ENCODE peak calls at places on chromosomes 16 and 17, in ten cellular contexts. I is activated naive CD4-positive, alpha-beta T cell; G is activated CD4-positive, alpha-beta T cell treated with anti-CD3 and anti-CD28 coated beads for 36 hours; N is Ammon's horn; C is central memory CD4-positive, alpha-beta T cell; Z is NCI-H774; J is CD4-positive, alpha-beta T cell; E is NCI-H1092; L is NCI-H1105; U is adipocyte. D is an unnamed sample.

GRCh38 chr17:83055911-83056582 is 23.4 kb upstream of the METRNL start:
- DNase-seq in I (no peak), G (no peak), N (no peak), C (no peak), Z (no peak), J (no peak), E (no peak), L (no peak), U (peak; percentile 72), D (no peak)

GRCh38 chr17:28599311-28600184 is 723 bp upstream of the SPAG5 start:
- DNase-seq in I (peak; percentile 33), G (peak; percentile 89), N (peak; percentile 79), C (peak; percentile 70), Z (peak; percentile 76), J (peak; percentile 36), E (peak; percentile 49), L (peak; percentile 30), U (peak; percentile 85), D (peak; percentile 49)

GRCh38 chr16:81558444-81559175 is 114.0 kb downstream of the CMIP start:
- DNase-seq in I (no peak), G (no peak), N (peak; percentile 40), C (no peak), Z (peak; percentile 18), J (no peak), E (peak; percentile 82), L (no peak), U (no peak), D (no peak)

GRCh38 chr16:89491974-89492687 is 1.8 kb upstream of the ANKRD11 start:
- DNase-seq in I (no peak), G (no peak), N (no peak), C (no peak), Z (no peak), J (no peak), E (no peak), L (no peak), U (no peak), D (no peak)

GRCh38 chr17:44144966-44145739 is 3.4 kb downstream of the HROB start:
- DNase-seq in I (no peak), G (no peak), N (no peak), C (no peak), Z (no peak), J (no peak), E (no peak), L (no peak), U (peak; percentile 32), D (no peak)

GRCh38 chr17:633641-634091 is 81.0 kb downstream of the VPS53 start:
- DNase-seq in I (no peak), G (no peak), N (peak; percentile 15), C (no peak), Z (no peak), J (no peak), E (no peak), L (no peak), U (no peak), D (no peak)

GRCh38 chr16:86939609-86940008 is 361.3 kb downstream of the FOXL1 start:
- DNase-seq in I (no peak), G (no peak), N (no peak), C (no peak), Z (no peak), J (no peak), E (no peak), L (no peak), U (no peak), D (no peak)

GRCh38 chr16:4327782-4328579 is 12.1 kb downstream of the GLIS2 start:
- DNase-seq in I (no peak), G (peak; percentile 82), N (peak; percentile 84), C (peak; percentile 42), Z (no peak), J (peak; percentile 37), E (peak; percentile 67), L (no peak), U (peak; percentile 87), D (peak; percentile 72)

GRCh38 chr16:30570621-30571443 is 682 bp downstream of the ZNF688 start:
- DNase-seq in I (no peak), G (peak; percentile 34), N (peak; percentile 28), C (no peak), Z (no peak), J (no peak), E (no peak), L (peak; percentile 27), U (peak; percentile 59), D (no peak)

GRCh38 chr16:20298452-20298851 is 28.9 kb downstream of the GP2 start:
- DNase-seq in I (no peak), G (no peak), N (no peak), C (no peak), Z (no peak), J (no peak), E (no peak), L (no peak), U (no peak), D (no peak)

GRCh38 chr17:74205274-74205673 is 1.8 kb downstream of the RPL38 start:
- DNase-seq in I (no peak), G (no peak), N (no peak), C (no peak), Z (no peak), J (no peak), E (no peak), L (no peak), U (no peak), D (no peak)

GRCh38 chr17:48262982-48263586 is 155.5 kb downstream of the SNX11 start:
- DNase-seq in I (no peak), G (no peak), N (no peak), C (no peak), Z (peak; percentile 46), J (no peak), E (peak; percentile 15), L (no peak), U (no peak), D (no peak)

GRCh38 chr17:50150354-50151040 is at the start of gene PPP1R9B:
- DNase-seq in I (no peak), G (no peak), N (no peak), C (no peak), Z (no peak), J (no peak), E (no peak), L (no peak), U (peak; percentile 43), D (no peak)

GRCh38 chr16:89864421-89864820 is 9.0 kb upstream of the TCF25 start:
- DNase-seq in I (no peak), G (peak; percentile 41), N (no peak), C (no peak), Z (no peak), J (no peak), E (no peak), L (no peak), U (peak; percentile 27), D (no peak)

GRCh38 chr16:10525214-10525825 is 55.1 kb downstream of the EMP2 start:
- DNase-seq in I (no peak), G (no peak), N (no peak), C (no peak), Z (no peak), J (no peak), E (no peak), L (no peak), U (no peak), D (no peak)

GRCh38 chr17:17739388-17740066 is 58.3 kb downstream of the RAI1 start:
- DNase-seq in I (no peak), G (no peak), N (peak; percentile 75), C (no peak), Z (no peak), J (no peak), E (no peak), L (no peak), U (peak; percentile 81), D (peak; percentile 86)

GRCh38 chr16:72769876-72770275 is 278.1 kb downstream of the ZFHX3 start:
- DNase-seq in I (no peak), G (no peak), N (no peak), C (no peak), Z (no peak), J (no peak), E (no peak), L (no peak), U (no peak), D (no peak)

GRCh38 chr17:78180083-78180482 is 6.8 kb downstream of the TK1 start:
- DNase-seq in I (no peak), G (no peak), N (no peak), C (no peak), Z (no peak), J (no peak), E (no peak), L (no peak), U (no peak), D (no peak)

GRCh38 chr16:242281-242680 is 7.7 kb downstream of the FAM234A start:
- DNase-seq in I (no peak), G (no peak), N (no peak), C (no peak), Z (no peak), J (no peak), E (no peak), L (no peak), U (no peak), D (no peak)

GRCh38 chr17:43766413-43767052 is 7.9 kb upstream of the SOST start:
- DNase-seq in I (peak; percentile 26), G (peak; percentile 73), N (peak; percentile 80), C (no peak), Z (peak; percentile 1), J (peak; percentile 36), E (peak; percentile 32), L (peak; percentile 45), U (peak; percentile 70), D (peak; percentile 56)

GRCh38 chr16:88882358-88883030 is 16.0 kb upstream of the PABPN1L start:
- DNase-seq in I (no peak), G (peak; percentile 27), N (no peak), C (no peak), Z (no peak), J (no peak), E (no peak), L (no peak), U (no peak), D (no peak)

GRCh38 chr17:8745586-8746500 is 1.2 kb upstream of the CCDC42 start:
- DNase-seq in I (peak; percentile 72), G (peak; percentile 87), N (peak; percentile 60), C (peak; percentile 62), Z (peak; percentile 19), J (peak; percentile 74), E (no peak), L (peak; percentile 48), U (peak; percentile 83), D (peak; percentile 11)

GRCh38 chr17:58531661-58532554 is 17.5 kb upstream of the MTMR4 start:
- DNase-seq in I (peak; percentile 16), G (peak; percentile 70), N (peak; percentile 87), C (peak; percentile 52), Z (peak; percentile 68), J (peak; percentile 42), E (peak; percentile 14), L (peak; percentile 39), U (peak; percentile 74), D (peak; percentile 79)

GRCh38 chr17:27296427-27296979 is 2.6 kb downstream of the WSB1 start:
- DNase-seq in I (no peak), G (no peak), N (no peak), C (no peak), Z (no peak), J (no peak), E (no peak), L (no peak), U (peak; percentile 87), D (no peak)

GRCh38 chr17:77798481-77798880 is 160.0 kb upstream of the TNRC6C start:
- DNase-seq in I (no peak), G (no peak), N (no peak), C (no peak), Z (no peak), J (no peak), E (no peak), L (no peak), U (no peak), D (no peak)

GRCh38 chr17:52170963-52171572 is 12.6 kb upstream of the CA10 start:
- DNase-seq in I (no peak), G (peak; percentile 16), N (no peak), C (no peak), Z (peak; percentile 62), J (no peak), E (peak; percentile 34), L (no peak), U (peak; percentile 3), D (no peak)

GRCh38 chr17:69728816-69729215 is 314.3 kb downstream of the MAP2K6 start:
- DNase-seq in I (no peak), G (no peak), N (no peak), C (no peak), Z (no peak), J (no peak), E (no peak), L (no peak), U (no peak), D (no peak)

GRCh38 chr17:49482144-49482817 is 12.8 kb upstream of the NGFR start:
- DNase-seq in I (no peak), G (no peak), N (peak; percentile 48), C (no peak), Z (no peak), J (no peak), E (no peak), L (no peak), U (no peak), D (peak; percentile 65)

D was measured in pons.